ENCODE peak calls at places on chromosomes 16 and 17, in seven cellular contexts. I, P, V, T, D, G and F are unnamed samples.

GRCh38 chr16:15811778-15812750 is 44.8 kb downstream of the MYH11 start:
- DNase-seq in I (peak), P (peak), V (no peak), T (no peak), D (no peak), G (peak), F (no peak)

GRCh38 chr17:2547176-2547575 is 35.5 kb upstream of the METTL16 start:
- DNase-seq in I (no peak), P (no peak), V (peak), T (no peak), D (no peak), G (no peak), F (no peak)

GRCh38 chr17:8696951-8697745 is 47.5 kb downstream of the CCDC42 start:
- DNase-seq in I (no peak), P (no peak), V (peak), T (no peak), D (no peak), G (no peak), F (no peak)

GRCh38 chr17:4101127-4101798 is 41.6 kb downstream of the ZZEF1 start:
- DNase-seq in I (no peak), P (no peak), V (no peak), T (peak), D (no peak), G (no peak), F (no peak)

GRCh38 chr17:40034426-40035161 is 19.4 kb downstream of the CSF3 start:
- DNase-seq in I (no peak), P (no peak), V (no peak), T (no peak), D (no peak), G (no peak), F (no peak)

GRCh38 chr16:74770826-74771526 is 3.6 kb downstream of the FA2H start:
- DNase-seq in I (no peak), P (no peak), V (no peak), T (no peak), D (no peak), G (no peak), F (no peak)

GRCh38 chr17:45430738-45431530 is 1.7 kb downstream of the ARHGAP27 start:
- DNase-seq in I (peak), P (no peak), V (no peak), T (no peak), D (no peak), G (no peak), F (peak)

GRCh38 chr16:46783800-46784199 is 35.7 kb upstream of the MYLK3 start:
- DNase-seq in I (no peak), P (no peak), V (no peak), T (no peak), D (no peak), G (no peak), F (no peak)

GRCh38 chr16:12539185-12539929 is 264.3 kb downstream of the CPPED1 start:
- DNase-seq in I (no peak), P (no peak), V (no peak), T (no peak), D (no peak), G (no peak), F (no peak)

GRCh38 chr16:18055411-18055916 is 281.1 kb downstream of the NPIPA8 start:
- DNase-seq in I (no peak), P (no peak), V (no peak), T (no peak), D (no peak), G (no peak), F (no peak)

GRCh38 chr17:56447166-56447565 is 146.3 kb upstream of the NOG start:
- DNase-seq in I (no peak), P (no peak), V (no peak), T (no peak), D (no peak), G (no peak), F (no peak)

GRCh38 chr17:31535581-31535981 is 144.1 kb downstream of the RAB11FIP4 start:
- DNase-seq in I (no peak), P (no peak), V (no peak), T (no peak), D (no peak), G (no peak), F (peak)

GRCh38 chr17:72432143-72432604 is 311.4 kb downstream of the SOX9 start:
- DNase-seq in I (no peak), P (no peak), V (no peak), T (no peak), D (no peak), G (no peak), F (no peak)

GRCh38 chr16:55370762-55371482 is 46.9 kb downstream of the IRX6 start:
- DNase-seq in I (peak), P (peak), V (peak), T (peak), D (no peak), G (peak), F (no peak)

GRCh38 chr16:50446861-50447260 is 78.1 kb upstream of the BRD7 start:
- DNase-seq in I (no peak), P (peak), V (no peak), T (no peak), D (no peak), G (no peak), F (no peak)

GRCh38 chr17:50953831-50954601 is 87.9 kb upstream of the TOB1 start:
- DNase-seq in I (peak), P (peak), V (peak), T (peak), D (no peak), G (peak), F (no peak)

GRCh38 chr17:69733171-69734014 is 318.9 kb downstream of the MAP2K6 start:
- DNase-seq in I (no peak), P (no peak), V (peak), T (no peak), D (no peak), G (peak), F (no peak)

GRCh38 chr17:59941131-59941530 is 23.4 kb downstream of the RNFT1 start:
- DNase-seq in I (no peak), P (no peak), V (no peak), T (no peak), D (no peak), G (no peak), F (no peak)

GRCh38 chr17:58308173-58308984 is 20.2 kb downstream of the TSPOAP1 start:
- DNase-seq in I (no peak), P (no peak), V (peak), T (peak), D (no peak), G (no peak), F (no peak)

GRCh38 chr16:50497592-50497991 is 50.6 kb upstream of the NKD1 start:
- DNase-seq in I (no peak), P (no peak), V (no peak), T (no peak), D (no peak), G (no peak), F (no peak)

GRCh38 chr16:50841081-50841886 is 99.4 kb downstream of the CYLD start:
- DNase-seq in I (no peak), P (no peak), V (peak), T (peak), D (no peak), G (no peak), F (no peak)

GRCh38 chr17:57286372-57287105 is 30.2 kb downstream of the MSI2 start:
- DNase-seq in I (no peak), P (no peak), V (no peak), T (no peak), D (no peak), G (no peak), F (no peak)

GRCh38 chr17:54426287-54426886 is 474.3 kb upstream of the TOM1L1 start:
- DNase-seq in I (no peak), P (no peak), V (no peak), T (peak), D (no peak), G (no peak), F (no peak)

GRCh38 chr16:75000481-75001081 is 1.8 kb downstream of the ZNRF1 start:
- DNase-seq in I (no peak), P (no peak), V (no peak), T (peak), D (no peak), G (peak), F (no peak)

GRCh38 chr16:8887952-8888560 is 5.9 kb downstream of the LITAFD start:
- DNase-seq in I (peak), P (peak), V (peak), T (peak), D (no peak), G (peak), F (peak)

GRCh38 chr17:31509095-31509804 is 117.8 kb downstream of the RAB11FIP4 start:
- DNase-seq in I (no peak), P (no peak), V (no peak), T (no peak), D (no peak), G (no peak), F (no peak)

GRCh38 chr17:40541060-40541872 is 24.0 kb downstream of the CCR7 start:
- DNase-seq in I (no peak), P (peak), V (peak), T (no peak), D (no peak), G (no peak), F (peak)

GRCh38 chr16:87274808-87275207 is 42.4 kb downstream of the C16orf95 start:
- DNase-seq in I (no peak), P (peak), V (no peak), T (no peak), D (no peak), G (no peak), F (no peak)

DNA sequence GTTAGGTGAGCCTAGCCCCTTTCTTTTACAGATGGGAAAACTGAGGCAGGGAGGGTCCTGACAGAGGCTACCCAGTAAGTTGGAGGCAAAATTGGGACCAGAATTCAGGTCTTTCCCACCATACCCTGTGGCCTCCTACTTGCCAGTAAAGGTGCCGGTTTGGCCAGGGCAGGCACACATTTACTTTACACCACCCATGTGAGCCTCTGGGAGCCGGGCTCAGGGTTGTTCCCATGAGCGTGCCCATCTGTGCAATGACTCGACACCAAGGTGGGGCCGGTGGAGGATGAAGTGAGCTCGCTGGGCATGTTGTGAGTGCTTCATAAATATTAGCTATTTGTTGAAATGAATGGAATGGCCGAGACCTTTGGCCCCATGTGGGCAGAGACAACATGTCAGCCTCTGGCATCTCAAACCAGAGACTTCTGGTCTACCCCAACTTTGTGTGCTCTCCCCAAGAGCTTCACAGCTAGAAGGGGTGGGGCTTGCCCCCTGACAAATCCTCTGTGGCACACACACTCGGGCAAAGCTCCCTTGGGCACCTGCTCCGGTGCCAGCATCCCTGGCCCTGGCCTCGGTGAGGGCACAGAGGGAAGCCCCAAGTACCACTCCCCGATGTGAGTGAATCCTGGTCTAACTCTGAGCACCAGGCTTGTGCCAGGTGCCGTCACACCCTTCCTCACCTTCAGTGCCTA is 60.1 kb downstream of the SRCIN1 start:
- DNase-seq in I (no peak), P (no peak), V (no peak), T (no peak), D (no peak), G (no peak), F (no peak)
- TF ChIP-seq POLR2A in I (no peak), P (no peak), V (no peak), T (no peak), D (no peak), G (no peak), F (no peak)

GRCh38 chr16:57800213-57801097 is 1.8 kb downstream of the KIFC3 start:
- DNase-seq in I (no peak), P (no peak), V (no peak), T (no peak), D (no peak), G (no peak), F (peak)

GRCh38 chr16:57801098-57801855 is 1.0 kb downstream of the KIFC3 start:
- DNase-seq in I (no peak), P (no peak), V (peak), T (no peak), D (no peak), G (no peak), F (no peak)

GRCh38 chr16:57802635-57803412 is 533 bp upstream of the KIFC3 start:
- DNase-seq in I (no peak), P (no peak), V (no peak), T (peak), D (no peak), G (no peak), F (no peak)

GRCh38 chr16:57803413-57803990 is 1.2 kb upstream of the KIFC3 start:
- DNase-seq in I (no peak), P (no peak), V (no peak), T (no peak), D (no peak), G (peak), F (no peak)

GRCh38 chr16:57801856-57802634 is at the start of gene KIFC3:
- DNase-seq in I (peak), P (peak), V (peak), T (peak), D (no peak), G (peak), F (peak)
- TF ChIP-seq POLR2A in I (no peak), P (no peak), V (peak), T (no peak), D (no peak), G (no peak), F (no peak)

GRCh38 chr17:18858567-18859245 is 775 bp downstream of the PRPSAP2 start:
- DNase-seq in I (no peak), P (no peak), V (no peak), T (no peak), D (no peak), G (no peak), F (no peak)
- TF ChIP-seq POLR2A in I (no peak), P (no peak), V (no peak), T (no peak), D (no peak), G (no peak), F (no peak)

DNA sequence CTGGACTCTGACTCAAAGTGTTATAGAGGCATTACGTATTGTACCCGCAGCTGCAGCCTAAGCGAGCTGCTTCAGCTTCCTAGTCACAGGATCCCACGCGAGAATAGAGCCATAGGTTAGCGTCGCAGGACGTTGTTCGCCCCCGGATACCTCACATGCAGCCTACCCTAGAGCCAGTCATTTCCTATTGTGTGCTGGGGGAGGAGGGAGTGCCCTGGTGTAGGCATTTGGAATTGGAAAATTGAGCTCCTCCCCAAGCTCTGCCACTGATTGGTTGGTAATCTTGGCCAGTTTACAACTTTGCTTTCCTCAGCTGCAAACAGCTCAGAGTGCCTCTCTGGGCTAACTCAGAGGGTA is 530 bp downstream of the NAA60 start:
- DNase-seq in I (no peak), P (no peak), V (peak), T (peak), D (peak), G (no peak), F (no peak)
- TF ChIP-seq POLR2A in I (no peak), P (no peak), V (no peak), T (peak), D (peak), G (no peak), F (peak)

DNA sequence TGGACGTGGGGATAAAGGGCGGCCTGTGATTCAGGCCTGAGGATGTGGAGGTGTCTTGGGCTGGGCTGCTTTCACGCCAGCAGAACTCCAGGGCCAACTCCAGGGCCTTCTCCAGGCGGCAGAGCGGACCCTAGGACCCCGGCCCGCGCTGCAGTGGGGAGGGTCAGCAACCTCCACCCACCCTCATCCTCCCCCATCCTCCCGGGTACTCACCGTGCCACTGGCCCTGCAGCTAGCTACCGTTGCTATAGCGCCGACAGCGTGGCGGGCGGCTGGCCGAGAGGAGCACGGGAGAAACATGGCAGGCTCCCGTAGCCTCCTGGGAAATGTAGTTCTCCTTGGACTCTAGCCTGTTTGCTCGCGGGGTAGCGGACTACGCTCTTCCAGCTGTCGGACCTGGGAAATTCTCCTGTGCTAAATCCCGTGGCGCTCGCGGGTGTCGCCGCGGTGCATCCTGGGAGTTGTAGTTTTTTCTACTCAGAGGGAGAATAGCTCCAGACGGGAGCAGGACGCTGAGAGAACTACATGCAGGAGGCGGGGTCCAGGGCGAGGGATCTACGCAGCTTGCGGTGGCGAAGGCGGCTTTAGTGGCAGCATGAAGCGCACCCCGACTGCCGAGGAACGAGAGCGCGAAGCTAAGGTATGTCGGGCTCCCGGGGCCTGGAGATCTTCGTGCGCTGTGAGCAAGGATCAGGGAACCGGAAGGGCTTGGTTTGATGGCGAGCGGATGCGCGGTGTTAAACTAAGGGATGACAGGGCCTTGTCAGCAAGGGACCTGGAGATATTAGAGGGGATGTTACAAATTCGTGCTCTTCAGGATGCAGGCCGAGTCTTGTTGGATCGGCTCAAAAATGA is at the start of the genes FTO and RPGRIP1L:
- DNase-seq in I (peak), P (peak), V (peak), T (peak), D (peak), G (peak), F (peak)
- TF ChIP-seq POLR2A in I (no peak), P (no peak), V (peak), T (peak), D (no peak), G (peak), F (no peak)